ENCODE peak calls at places on chromosomes 11 and 22, in eight cellular contexts. W, D, M, C, B, Y, K and O are unnamed samples.

GRCh38 chr11:126680109-126680508 is 320.5 kb downstream of the KIRREL3 start:
- DNase-seq in W (no peak), D (no peak), M (no peak), C (no peak), B (no peak), Y (peak; percentile 25), K (no peak), O (no peak)

GRCh38 chr22:45953178-45953577 is 23.8 kb downstream of the WNT7B start:
- DNase-seq in W (no peak), D (no peak), M (no peak), C (no peak), B (no peak), Y (no peak), K (no peak), O (no peak)

GRCh38 chr11:27397619-27398412 is 34.8 kb upstream of the CCDC34 start:
- DNase-seq in W (no peak), D (no peak), M (no peak), C (no peak), B (no peak), Y (no peak), K (no peak), O (no peak)

GRCh38 chr11:106468091-106468490 is 390.6 kb downstream of the AASDHPPT start:
- DNase-seq in W (no peak), D (no peak), M (no peak), C (no peak), B (no peak), Y (peak; percentile 22), K (peak; percentile 71), O (peak; percentile 70)

GRCh38 chr11:118621071-118621815 is 13.8 kb downstream of the PHLDB1 start:
- DNase-seq in W (peak; percentile 96), D (peak; percentile 92), M (peak; percentile 95), C (peak; percentile 76), B (no peak), Y (peak; percentile 86), K (peak; percentile 93), O (peak; percentile 87)

GRCh38 chr11:67501854-67502253 is 3.3 kb downstream of the PITPNM1 start:
- DNase-seq in W (no peak), D (no peak), M (peak; percentile 79), C (no peak), B (no peak), Y (no peak), K (no peak), O (no peak)

GRCh38 chr22:48393041-48393370 is 1434.7 kb downstream of the BRD1 start:
- DNase-seq in W (no peak), D (no peak), M (no peak), C (no peak), B (no peak), Y (no peak), K (no peak), O (no peak)

GRCh38 chr22:49157529-49158339 is 669.9 kb downstream of the BRD1 start:
- DNase-seq in W (no peak), D (no peak), M (peak; percentile 38), C (no peak), B (no peak), Y (no peak), K (no peak), O (no peak)

GRCh38 chr11:45930031-45930794 is 7.8 kb downstream of the LARGE2 start:
- DNase-seq in W (peak; percentile 62), D (peak; percentile 36), M (peak; percentile 87), C (peak; percentile 78), B (no peak), Y (no peak), K (no peak), O (no peak)

GRCh38 chr11:125638315-125638714 is 13.4 kb downstream of the CHEK1 start:
- DNase-seq in W (no peak), D (no peak), M (no peak), C (no peak), B (no peak), Y (no peak), K (no peak), O (no peak)

GRCh38 chr11:64880240-64881001 is 2.0 kb upstream of the EHD1 start:
- DNase-seq in W (no peak), D (no peak), M (peak; percentile 71), C (no peak), B (no peak), Y (no peak), K (no peak), O (peak; percentile 72)

GRCh38 chr11:74696932-74697687 is 34.1 kb downstream of the CHRDL2 start:
- DNase-seq in W (peak; percentile 95), D (peak; percentile 76), M (peak; percentile 96), C (peak; percentile 87), B (no peak), Y (peak; percentile 95), K (peak; percentile 74), O (peak; percentile 81)

GRCh38 chr11:7480132-7480531 is 5.2 kb upstream of the OLFML1 start:
- DNase-seq in W (no peak), D (no peak), M (no peak), C (no peak), B (no peak), Y (peak; percentile 46), K (no peak), O (peak; percentile 66)

GRCh38 chr22:21815958-21816357 is 51.5 kb downstream of the MAPK1 start:
- DNase-seq in W (no peak), D (no peak), M (no peak), C (no peak), B (no peak), Y (no peak), K (no peak), O (no peak)

GRCh38 chr11:112834277-112834755 is 126.9 kb upstream of the NCAM1 start:
- DNase-seq in W (no peak), D (no peak), M (no peak), C (peak; percentile 82), B (no peak), Y (no peak), K (no peak), O (no peak)

GRCh38 chr11:133137939-133138338 is 394.4 kb downstream of the OPCML start:
- DNase-seq in W (no peak), D (no peak), M (no peak), C (no peak), B (no peak), Y (no peak), K (no peak), O (no peak)

GRCh38 chr11:11916981-11917399 is 75.2 kb downstream of the USP47 start:
- DNase-seq in W (no peak), D (peak; percentile 67), M (no peak), C (no peak), B (no peak), Y (peak; percentile 87), K (peak; percentile 88), O (peak; percentile 87)

GRCh38 chr11:66467756-66468155 is 1.1 kb downstream of the PELI3 start:
- DNase-seq in W (no peak), D (no peak), M (peak; percentile 75), C (peak; percentile 45), B (no peak), Y (no peak), K (no peak), O (no peak)

GRCh38 chr11:112961751-112962747 is 829 bp downstream of the NCAM1 start:
- DNase-seq in W (no peak), D (no peak), M (peak; percentile 72), C (peak; percentile 11), B (no peak), Y (no peak), K (no peak), O (peak; percentile 21)

GRCh38 chr22:38866399-38867123 is 5.5 kb downstream of the CBX6 start:
- DNase-seq in W (peak; percentile 72), D (no peak), M (peak; percentile 84), C (no peak), B (peak; percentile 70), Y (no peak), K (no peak), O (no peak)
- TF ChIP-seq CTCF in W (no peak), D (no peak), M (no peak), C (no peak), B (no peak), Y (no peak), K (no peak), O (no peak)

DNA sequence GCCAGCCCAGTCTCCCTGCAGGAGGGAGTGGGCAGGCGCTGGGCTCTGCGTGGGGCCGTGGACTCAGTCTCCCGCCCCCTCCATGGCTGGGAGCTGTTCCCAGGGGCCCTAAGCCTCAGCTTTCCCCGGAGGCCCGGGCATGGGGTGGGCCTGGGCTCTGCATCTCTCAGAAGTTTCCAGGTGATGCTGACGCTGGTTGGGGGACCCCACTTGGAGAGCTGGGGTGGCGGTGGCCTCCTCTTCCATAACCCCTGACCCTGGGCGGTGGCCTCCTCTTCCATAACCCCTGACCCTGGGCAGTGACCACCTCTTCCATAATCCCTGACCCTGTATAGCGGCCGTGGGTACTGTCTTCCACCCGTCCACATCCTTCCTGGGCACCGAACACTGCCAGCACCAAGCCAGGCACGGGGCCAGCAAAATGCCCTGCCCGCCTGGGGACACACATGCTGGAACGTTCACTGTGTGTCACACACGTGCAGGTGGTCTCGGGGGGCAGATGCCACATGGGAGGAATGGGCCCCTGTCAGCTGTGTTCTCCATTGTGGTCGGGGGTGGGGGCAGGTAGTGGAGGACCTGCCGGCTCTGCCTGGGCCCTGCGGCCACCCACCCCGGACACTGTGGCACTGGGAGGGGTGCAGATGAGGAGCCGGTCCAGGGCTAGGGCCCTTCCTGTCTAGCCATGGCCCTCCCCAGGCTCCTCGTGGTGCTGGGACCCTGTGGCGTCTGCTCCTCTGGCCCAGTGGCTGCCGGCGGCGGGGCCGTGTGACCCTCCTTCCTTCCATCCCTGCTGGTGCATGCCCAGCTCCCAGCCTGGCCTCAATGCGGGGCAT is 10.7 kb downstream of the BRSK2 start:
- DNase-seq in W (no peak), D (no peak), M (peak; percentile 63), C (no peak), B (no peak), Y (no peak), K (no peak), O (no peak)
- H3K4me3 ChIP-seq in W (no peak overlapping the region), D (no peak overlapping the region), M (no peak overlapping the region), C (no peak overlapping the region), B (no peak overlapping the region), Y (no peak overlapping the region), K (no peak overlapping the region), O (no peak overlapping the region)

GRCh38 chr11:473975-474785 is 24.1 kb downstream of the PTDSS2 start:
- DNase-seq in W (no peak), D (no peak), M (no peak), C (no peak), B (no peak), Y (no peak), K (no peak), O (peak; percentile 43)

GRCh38 chr11:471468-472145 is 21.5 kb downstream of the PTDSS2 start:
- DNase-seq in W (no peak), D (no peak), M (no peak), C (no peak), B (no peak), Y (no peak), K (no peak), O (no peak)

GRCh38 chr11:472816-473215 is 22.7 kb downstream of the PTDSS2 start:
- DNase-seq in W (no peak), D (no peak), M (no peak), C (no peak), B (no peak), Y (no peak), K (no peak), O (no peak)

GRCh38 chr11:473415-473814 is 23.3 kb downstream of the PTDSS2 start:
- DNase-seq in W (no peak), D (no peak), M (no peak), C (no peak), B (no peak), Y (no peak), K (no peak), O (no peak)

GRCh38 chr11:472272-472671 is 22.2 kb downstream of the PTDSS2 start:
- DNase-seq in W (no peak), D (no peak), M (no peak), C (no peak), B (no peak), Y (no peak), K (no peak), O (no peak)
- TF ChIP-seq CTCF in W (no peak), D (no peak), M (no peak), C (no peak), B (no peak), Y (no peak), K (no peak), O (no peak)

GRCh38 chr22:41831383-41831782 is 1.5 kb upstream of the SREBF2 start:
- DNase-seq in W (no peak), D (no peak), M (no peak), C (no peak), B (no peak), Y (peak; percentile 32), K (no peak), O (peak; percentile 54)
- H3K4me3 ChIP-seq in W (no peak overlapping the region), D (no peak overlapping the region), M (no peak overlapping the region), C (no peak overlapping the region), B (no peak overlapping the region), Y (no peak overlapping the region), K (no peak overlapping the region), O (no peak overlapping the region)